ENCODE peak calls at places on chromosome 1, in five cellular contexts. P, G, Z, U and M are unnamed samples.

GRCh38 chr1:119587328-119587727 is 60.7 kb downstream of the ZNF697 start:
- DNase-seq in U (no peak), G (peak; percentile 10), Z (peak; percentile 46), P (no peak), M (no peak)

GRCh38 chr1:29280780-29281131 is 44.4 kb downstream of the PTPRU start:
- DNase-seq in G (no peak), Z (peak; percentile 33), P (no peak), U (no peak), M (no peak)

GRCh38 chr1:25658791-25659431 is 42.3 kb downstream of the MAN1C1 start:
- DNase-seq in P (no peak), U (no peak), G (peak; percentile 20), Z (peak; percentile 9), M (no peak)

GRCh38 chr1:91684599-91685196 is 184.0 kb downstream of the CDC7 start:
- DNase-seq in G (peak; percentile 57), P (no peak), Z (peak; percentile 16), U (no peak), M (no peak)

GRCh38 chr1:110979154-110979553 is 15.4 kb upstream of the LRIF1 start:
- DNase-seq in P (no peak), G (no peak), Z (no peak), U (no peak), M (no peak)

GRCh38 chr1:32798679-32799416 is 18.3 kb downstream of the YARS1 start:
- DNase-seq in Z (no peak), U (no peak), P (no peak), G (no peak), M (no peak)

GRCh38 chr1:21511579-21512522 is 2.6 kb downstream of the ALPL start:
- DNase-seq in G (peak; percentile 95), P (no peak), U (no peak), Z (peak; percentile 96), M (no peak)

GRCh38 chr1:116266864-116267212 is 106.2 kb upstream of the ATP1A1 start:
- DNase-seq in U (no peak), P (no peak), Z (no peak), G (no peak), M (no peak)

GRCh38 chr1:221431968-221432367 is 309.9 kb downstream of the DUSP10 start:
- DNase-seq in Z (no peak), G (no peak), U (no peak), P (no peak), M (no peak)

GRCh38 chr1:5727871-5728643 is 264.2 kb downstream of the NPHP4 start:
- DNase-seq in Z (no peak), P (no peak), U (no peak), G (no peak), M (no peak)

GRCh38 chr1:243501002-243501401 is 245.2 kb downstream of the SDCCAG8 start:
- DNase-seq in G (peak; percentile 65), Z (peak; percentile 86), P (no peak), U (no peak), M (no peak)

GRCh38 chr1:76317299-76317913 is 242.9 kb downstream of the ST6GALNAC3 start:
- DNase-seq in U (no peak), P (no peak), G (no peak), Z (no peak), M (no peak)

GRCh38 chr1:30191154-30191702 is 532.2 kb downstream of the MATN1 start:
- DNase-seq in G (peak; percentile 86), U (peak; percentile 35), P (no peak), Z (peak; percentile 33), M (no peak)

GRCh38 chr1:12614402-12615165 is 3.4 kb downstream of the DHRS3 start:
- DNase-seq in U (no peak), P (no peak), Z (no peak), G (no peak), M (no peak)

GRCh38 chr1:164707868-164708331 is 148.9 kb downstream of the PBX1 start:
- DNase-seq in Z (peak; percentile 85), G (peak; percentile 74), P (no peak), U (no peak), M (no peak)

GRCh38 chr1:166017395-166017794 is 149.4 kb downstream of the FAM78B start:
- DNase-seq in P (no peak), U (no peak), Z (no peak), G (no peak), M (no peak)

GRCh38 chr1:212482352-212483153 is 49.8 kb downstream of the NENF start:
- DNase-seq in Z (peak; percentile 78), U (no peak), G (no peak), P (no peak), M (no peak)

GRCh38 chr1:30746212-30747027 is 11.2 kb downstream of the LAPTM5 start:
- DNase-seq in Z (no peak), P (no peak), U (no peak), G (no peak), M (no peak)

GRCh38 chr1:169604781-169605560 is 18.7 kb upstream of the F5 start:
- DNase-seq in Z (no peak), G (no peak), U (no peak), P (no peak), M (no peak)